ENCODE peak calls at places on chromosomes 13 and 19, in five cellular contexts. C, B, E, M and U are unnamed samples.

GRCh38 chr19:50723735-50724521 is 764 bp downstream of the CLEC11A start:
- DNase-seq in C (no peak), B (no peak), E (no peak), M (no peak), U (no peak)

GRCh38 chr19:39246951-39247669 is 1.5 kb downstream of the IFNL4 start:
- DNase-seq in C (no peak), B (no peak), E (peak), M (no peak), U (peak)

GRCh38 chr13:33676700-33677048 is 141.3 kb upstream of the RFC3 start:
- DNase-seq in C (no peak), B (no peak), E (no peak), M (no peak), U (peak)

GRCh38 chr19:14055396-14055795 is 6.5 kb downstream of the PALM3 start:
- DNase-seq in C (no peak), B (no peak), E (no peak), M (no peak), U (no peak)

GRCh38 chr13:94329754-94330551 is 149.5 kb downstream of the DCT start:
- DNase-seq in C (no peak), B (no peak), E (no peak), M (no peak), U (peak)

GRCh38 chr19:39927076-39927475 is 7.4 kb downstream of the FCGBP start:
- DNase-seq in C (no peak), B (no peak), E (no peak), M (no peak), U (no peak)

GRCh38 chr19:51572908-51573307 is 1.8 kb downstream of the ZNF175 start:
- DNase-seq in C (no peak), B (no peak), E (no peak), M (no peak), U (peak)

GRCh38 chr19:36489920-36490415 is 607 bp upstream of the ZNF566 start:
- DNase-seq in C (peak), B (no peak), E (peak), M (no peak), U (peak)

GRCh38 chr13:60696602-60697001 is 299.6 kb downstream of the TDRD3 start:
- DNase-seq in C (no peak), B (no peak), E (no peak), M (no peak), U (no peak)

GRCh38 chr19:38686530-38686888 is 39.1 kb downstream of the ACTN4 start:
- DNase-seq in C (no peak), B (no peak), E (no peak), M (no peak), U (no peak)

GRCh38 chr19:14116918-14117578 is 514 bp downstream of the PRKACA start:
- DNase-seq in C (no peak), B (no peak), E (peak), M (no peak), U (peak)

GRCh38 chr19:41219924-41220567 is 1.0 kb downstream of the AXL start:
- DNase-seq in C (no peak), B (no peak), E (no peak), M (no peak), U (peak)

GRCh38 chr19:40422428-40423226 is 3.2 kb downstream of the SERTAD1 start:
- DNase-seq in C (no peak), B (no peak), E (no peak), M (no peak), U (no peak)